ENCODE peak calls at places on chromosomes 2 and 18, in four cellular contexts. A is GM12878, V is HepG2, O is K562. C is an unnamed sample.

GRCh38 chr2:102520009-102520408 is 47.0 kb downstream of the SLC9A4 start:
- DNase-seq in A (no peak), V (peak; percentile 56), O (peak; percentile 25), C (peak; percentile 14)

GRCh38 chr2:17059452-17059851 is 393.8 kb upstream of the CYRIA start:
- DNase-seq in A (no peak), V (no peak), O (no peak), C (no peak)

GRCh38 chr18:62802523-62802922 is 87.2 kb downstream of the PHLPP1 start:
- DNase-seq in A (no peak), V (no peak), O (no peak), C (no peak)

GRCh38 chr2:106516436-106516835 is 29.3 kb downstream of the CD8B2 start:
- DNase-seq in A (no peak), V (no peak), O (no peak), C (no peak)

GRCh38 chr18:903703-904102 is 968 bp upstream of the ADCYAP1 start:
- DNase-seq in A (no peak), V (no peak), O (peak; percentile 75), C (peak; percentile 24)

GRCh38 chr2:8574196-8575010 is 107.5 kb upstream of the ID2 start:
- DNase-seq in A (no peak), V (peak; percentile 90), O (no peak), C (no peak)

GRCh38 chr18:25621682-25622081 is 269.7 kb upstream of the ZNF521 start:
- DNase-seq in A (no peak), V (no peak), O (no peak), C (no peak)

GRCh38 chr2:85564144-85564563 is 2.9 kb upstream of the GGCX start:
- DNase-seq in A (no peak), V (no peak), O (no peak), C (no peak)

GRCh38 chr2:90207454-90208058 is 1516.1 kb downstream of the RPIA start:
- DNase-seq in A (peak; percentile 3), V (peak; percentile 35), O (no peak), C (peak; percentile 31)

GRCh38 chr2:149799296-149799695 is 211.7 kb upstream of the MMADHC start:
- DNase-seq in A (no peak), V (no peak), O (no peak), C (no peak)

GRCh38 chr2:45616663-45617411 is 5.8 kb upstream of the SRBD1 start:
- DNase-seq in A (no peak), V (no peak), O (no peak), C (peak; percentile 50)

GRCh38 chr2:8358179-8358578 is 323.7 kb upstream of the ID2 start:
- DNase-seq in A (no peak), V (no peak), O (no peak), C (no peak)

GRCh38 chr2:142842369-142842768 is 35.1 kb upstream of the KYNU start:
- DNase-seq in A (no peak), V (no peak), O (no peak), C (no peak)

GRCh38 chr18:79191956-79192355 is 122.8 kb downstream of the ATP9B start:
- DNase-seq in A (no peak), V (no peak), O (no peak), C (no peak)

GRCh38 chr2:8661736-8662135 is 20.1 kb upstream of the ID2 start:
- DNase-seq in A (no peak), V (no peak), O (no peak), C (no peak)

GRCh38 chr2:69138793-69139510 is 126.0 kb downstream of the ANTXR1 start:
- DNase-seq in A (no peak), V (no peak), O (no peak), C (peak; percentile 65)

GRCh38 chr18:57004366-57005121 is 142.3 kb upstream of the BOD1L2 start:
- DNase-seq in A (peak; percentile 63), V (peak; percentile 27), O (no peak), C (peak; percentile 20)

GRCh38 chr2:182447843-182448242 is 21.0 kb upstream of the PDE1A start:
- DNase-seq in A (no peak), V (no peak), O (no peak), C (no peak)

GRCh38 chr2:73111300-73112025 is 1.3 kb downstream of the RAB11FIP5 start:
- DNase-seq in A (no peak), V (peak; percentile 35), O (peak; percentile 45), C (peak; percentile 61)

GRCh38 chr18:46338761-46339160 is 234.6 kb downstream of the HAUS1 start:
- DNase-seq in A (no peak), V (no peak), O (no peak), C (no peak)

GRCh38 chr2:113980946-113981345 is 91.1 kb downstream of the ACTR3 start:
- DNase-seq in A (no peak), V (no peak), O (no peak), C (no peak)

DNA sequence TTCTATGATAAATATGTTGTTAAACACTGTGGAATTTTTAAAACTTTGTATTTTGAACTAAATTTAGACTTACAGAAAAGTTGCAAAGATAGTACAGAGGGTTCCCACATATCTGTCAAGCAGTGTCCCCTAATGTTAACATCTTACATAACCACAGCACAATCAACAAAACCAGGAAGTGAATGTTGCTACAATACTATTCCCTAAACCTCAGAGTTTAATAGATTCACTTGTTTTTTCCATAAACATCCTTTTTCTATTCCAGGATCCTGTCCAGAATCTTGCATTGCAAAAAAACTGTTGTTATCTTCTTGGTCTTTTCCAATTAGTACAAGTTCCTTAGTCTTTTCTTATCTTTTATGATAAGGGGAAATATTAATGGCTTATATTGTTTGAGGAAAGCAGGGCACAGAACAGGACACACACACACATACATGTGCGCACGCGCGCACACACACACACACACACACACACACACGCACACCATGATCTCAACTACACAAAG is 251.1 kb upstream of the TRIB2 start:
- DNase-seq in A (no peak), V (no peak), O (no peak), C (no peak)
- TF ChIP-seq BHLHE40 in A (no peak), V (no peak), O (no peak), C (no peak)

GRCh38 chr2:129934044-129934822 is 45.2 kb upstream of the RAB6C start:
- DNase-seq in A (no peak), V (no peak), O (no peak), C (no peak)
- TF ChIP-seq HDAC2 in A (no peak), V (no peak), O (no peak), C (no peak)

GRCh38 chr2:130834091-130834922 is 2.4 kb upstream of the ARHGEF4 start:
- DNase-seq in A (no peak), V (peak; percentile 36), O (no peak), C (no peak)
- TF ChIP-seq BHLHE40 in A (no peak), V (no peak), O (no peak), C (no peak)

DNA sequence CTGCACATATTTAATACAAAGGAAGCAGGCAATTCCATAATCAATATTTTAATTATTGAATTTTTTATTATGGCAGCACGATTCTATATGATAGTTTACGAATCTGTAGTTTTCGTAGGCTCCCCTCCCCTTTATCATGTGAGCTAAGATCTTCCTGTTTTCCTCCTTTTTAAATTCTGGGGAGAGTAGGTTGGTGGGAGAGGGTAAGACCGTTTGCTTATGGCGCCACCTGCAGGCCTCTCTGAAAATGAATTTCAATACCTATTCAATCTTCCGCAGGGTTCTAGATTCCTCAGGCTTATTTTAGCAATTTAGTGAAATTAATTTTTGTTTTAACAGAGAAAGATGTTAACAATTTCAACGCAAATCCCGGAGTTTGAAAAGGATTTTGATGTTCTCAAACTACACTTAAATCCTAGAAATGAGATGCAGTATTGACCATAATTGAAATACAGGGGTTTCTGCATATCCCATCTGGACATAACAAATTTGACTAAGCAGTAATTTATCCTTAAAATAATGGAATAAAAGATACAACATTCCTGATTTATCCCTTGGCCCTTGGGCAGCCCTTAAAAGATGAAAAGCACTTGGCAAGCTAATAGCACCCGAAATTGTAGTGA is 12.8 kb upstream of the GBX2 start:
- DNase-seq in A (no peak), V (peak; percentile 60), O (peak; percentile 76), C (peak; percentile 87)
- TF ChIP-seq HDAC2 in A (no peak), V (no peak), O (no peak), C (no peak)

GRCh38 chr2:158346041-158346440 is 110.5 kb downstream of the CCDC148 start:
- DNase-seq in A (no peak), V (no peak), O (no peak), C (no peak)
- TF ChIP-seq BHLHE40 in A (no peak), V (no peak), O (no peak), C (no peak)

GRCh38 chr18:48356151-48356745 is 52.9 kb downstream of the ZBTB7C start:
- DNase-seq in A (no peak), V (no peak), O (no peak), C (no peak)

GRCh38 chr18:48359626-48360025 is 49.6 kb downstream of the ZBTB7C start:
- DNase-seq in A (no peak), V (no peak), O (no peak), C (no peak)

GRCh38 chr18:48356909-48357631 is 52.1 kb downstream of the ZBTB7C start:
- DNase-seq in A (no peak), V (no peak), O (no peak), C (no peak)

GRCh38 chr18:48360376-48361021 is 48.7 kb downstream of the ZBTB7C start:
- DNase-seq in A (no peak), V (no peak), O (no peak), C (no peak)

DNA sequence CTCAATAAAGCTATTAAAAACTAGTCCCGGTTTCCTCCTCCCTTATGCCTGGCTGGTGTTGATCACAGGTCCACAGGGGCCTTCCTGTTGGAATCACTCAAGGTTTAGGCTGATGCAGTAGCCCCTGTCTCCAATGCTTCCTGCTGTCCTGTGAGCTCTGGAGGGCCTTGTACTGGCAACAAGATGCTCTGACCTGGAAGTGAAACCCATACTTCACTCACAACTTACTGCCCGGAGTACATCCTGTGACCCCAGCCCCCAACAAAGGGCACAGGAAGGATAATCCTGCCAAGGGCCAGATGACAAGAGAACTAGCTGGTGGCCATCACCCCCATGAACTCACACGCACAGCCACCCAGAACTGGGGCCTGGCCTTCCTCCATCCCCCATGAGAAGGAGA is 50.3 kb downstream of the ZBTB7C start:
- DNase-seq in A (no peak), V (no peak), O (no peak), C (no peak)
- TF ChIP-seq HDAC2 in A (no peak), V (no peak), O (no peak), C (no peak)

C was measured in A549.